ENCODE peak calls at places on chromosomes 11 and 22, in five cellular contexts. One of them, this sample, is unnamed.

GRCh38 chr11:1570001-1570453 is 2.0 kb downstream of the DUSP8 start:
- DNase-seq in left lobe of liver: no peak
- DNase-seq in small intestine: no peak
- DNase-seq in activated effector memory CD4-positive, alpha-beta T cell treated with Interleukin-2 at 50 U/mL for 16 hours: no peak
- DNase-seq in stimulated activated CD8-positive, alpha-beta memory T cell treated with anti-CD3 and anti-CD28 coated beads, Interleukin-7, amount 100 ng/mL, for 1 hour: no peak
- DNase-seq in this sample: no peak

GRCh38 chr22:42066937-42067336 is 3.7 kb downstream of the NAGA start:
- DNase-seq in stimulated activated CD8-positive, alpha-beta memory T cell treated with anti-CD3 and anti-CD28 coated beads, Interleukin-7, amount 100 ng/mL, for 1 hour: no peak
- DNase-seq in left lobe of liver: no peak
- DNase-seq in activated effector memory CD4-positive, alpha-beta T cell treated with Interleukin-2 at 50 U/mL for 16 hours: no peak
- DNase-seq in small intestine: no peak
- DNase-seq in this sample: no peak

GRCh38 chr22:45818130-45819085 is 146.8 kb downstream of the ATXN10 start:
- DNase-seq in left lobe of liver: peak
- DNase-seq in activated effector memory CD4-positive, alpha-beta T cell treated with Interleukin-2 at 50 U/mL for 16 hours: no peak
- DNase-seq in stimulated activated CD8-positive, alpha-beta memory T cell treated with anti-CD3 and anti-CD28 coated beads, Interleukin-7, amount 100 ng/mL, for 1 hour: no peak
- DNase-seq in small intestine: no peak
- DNase-seq in this sample: no peak

GRCh38 chr11:105918039-105918438 is 104.0 kb downstream of the MSANTD4 start:
- DNase-seq in left lobe of liver: no peak
- DNase-seq in activated effector memory CD4-positive, alpha-beta T cell treated with Interleukin-2 at 50 U/mL for 16 hours: no peak
- DNase-seq in stimulated activated CD8-positive, alpha-beta memory T cell treated with anti-CD3 and anti-CD28 coated beads, Interleukin-7, amount 100 ng/mL, for 1 hour: no peak
- DNase-seq in small intestine: no peak
- DNase-seq in this sample: no peak

GRCh38 chr11:35402751-35403454 is 16.5 kb downstream of the SLC1A2 start:
- DNase-seq in stimulated activated CD8-positive, alpha-beta memory T cell treated with anti-CD3 and anti-CD28 coated beads, Interleukin-7, amount 100 ng/mL, for 1 hour: no peak
- DNase-seq in left lobe of liver: no peak
- DNase-seq in small intestine: no peak
- DNase-seq in activated effector memory CD4-positive, alpha-beta T cell treated with Interleukin-2 at 50 U/mL for 16 hours: no peak
- DNase-seq in this sample: no peak

GRCh38 chr22:21030621-21031544 is 1.5 kb downstream of the SLC7A4 start:
- DNase-seq in left lobe of liver: no peak
- DNase-seq in stimulated activated CD8-positive, alpha-beta memory T cell treated with anti-CD3 and anti-CD28 coated beads, Interleukin-7, amount 100 ng/mL, for 1 hour: no peak
- DNase-seq in small intestine: no peak
- DNase-seq in activated effector memory CD4-positive, alpha-beta T cell treated with Interleukin-2 at 50 U/mL for 16 hours: no peak
- DNase-seq in this sample: no peak

GRCh38 chr22:35766654-35767580 is 49.2 kb downstream of the APOL5 start:
- DNase-seq in activated effector memory CD4-positive, alpha-beta T cell treated with Interleukin-2 at 50 U/mL for 16 hours: no peak
- DNase-seq in stimulated activated CD8-positive, alpha-beta memory T cell treated with anti-CD3 and anti-CD28 coated beads, Interleukin-7, amount 100 ng/mL, for 1 hour: no peak
- DNase-seq in small intestine: no peak
- DNase-seq in left lobe of liver: no peak
- DNase-seq in this sample: no peak

GRCh38 chr22:40265783-40266182 is 80.5 kb upstream of the ADSL start:
- DNase-seq in small intestine: no peak
- DNase-seq in stimulated activated CD8-positive, alpha-beta memory T cell treated with anti-CD3 and anti-CD28 coated beads, Interleukin-7, amount 100 ng/mL, for 1 hour: no peak
- DNase-seq in left lobe of liver: no peak
- DNase-seq in activated effector memory CD4-positive, alpha-beta T cell treated with Interleukin-2 at 50 U/mL for 16 hours: no peak
- DNase-seq in this sample: no peak

GRCh38 chr11:57597461-57597892 is at the start of gene SERPING1:
- DNase-seq in left lobe of liver: peak
- DNase-seq in small intestine: no peak
- DNase-seq in stimulated activated CD8-positive, alpha-beta memory T cell treated with anti-CD3 and anti-CD28 coated beads, Interleukin-7, amount 100 ng/mL, for 1 hour: no peak
- DNase-seq in activated effector memory CD4-positive, alpha-beta T cell treated with Interleukin-2 at 50 U/mL for 16 hours: no peak
- DNase-seq in this sample: peak

This sample was measured in transverse colon.